ENCODE peak calls at places on chromosomes 7 and 10, in seven cellular contexts. V, D, S, N, B, G and H are unnamed samples.

GRCh38 chr7:106779877-106780276 is 85.2 kb upstream of the PIK3CG start:
- DNase-seq in V (no peak), D (no peak), S (no peak), N (no peak), B (no peak), G (no peak), H (no peak)

GRCh38 chr10:63987212-63987611 is 466.0 kb downstream of the REEP3 start:
- DNase-seq in V (no peak), D (no peak), S (no peak), N (no peak), B (no peak), G (no peak), H (no peak)

GRCh38 chr10:79116363-79116762 is 47.6 kb downstream of the ZMIZ1 start:
- DNase-seq in V (no peak), D (no peak), S (no peak), N (no peak), B (no peak), G (no peak), H (no peak)

GRCh38 chr10:3217301-3217700 is 44.7 kb upstream of the PITRM1 start:
- DNase-seq in V (no peak), D (no peak), S (no peak), N (no peak), B (no peak), G (no peak), H (no peak)

GRCh38 chr10:75770634-75771081 is 339.2 kb downstream of the LRMDA start:
- DNase-seq in V (no peak), D (no peak), S (no peak), N (no peak), B (no peak), G (no peak), H (no peak)

GRCh38 chr7:121107923-121108498 is 119.5 kb downstream of the CPED1 start:
- DNase-seq in V (no peak), D (no peak), S (peak), N (no peak), B (peak), G (peak), H (peak)

GRCh38 chr7:20241491-20242261 is 24.5 kb upstream of the MACC1 start:
- DNase-seq in V (no peak), D (no peak), S (no peak), N (no peak), B (peak), G (peak), H (no peak)

GRCh38 chr7:105975770-105976428 is 12.8 kb downstream of the CDHR3 start:
- DNase-seq in V (no peak), D (no peak), S (no peak), N (no peak), B (peak), G (no peak), H (no peak)

GRCh38 chr10:5887029-5887428 is 2.7 kb downstream of the ANKRD16 start:
- DNase-seq in V (no peak), D (no peak), S (no peak), N (no peak), B (no peak), G (no peak), H (no peak)

GRCh38 chr10:76717141-76717540 is 920.5 kb downstream of the KCNMA1 start:
- DNase-seq in V (no peak), D (no peak), S (no peak), N (no peak), B (no peak), G (no peak), H (no peak)

GRCh38 chr10:485776-486572 is 203.5 kb downstream of the DIP2C start:
- DNase-seq in V (no peak), D (no peak), S (no peak), N (no peak), B (no peak), G (no peak), H (no peak)

GRCh38 chr7:150642926-150643325 is 10.7 kb upstream of the GIMAP6 start:
- DNase-seq in V (no peak), D (no peak), S (no peak), N (no peak), B (no peak), G (no peak), H (no peak)

GRCh38 chr7:155375337-155376277 is 77.9 kb downstream of the INSIG1 start:
- DNase-seq in V (no peak), D (no peak), S (no peak), N (no peak), B (no peak), G (no peak), H (no peak)

GRCh38 chr10:85420501-85421191 is 945.9 kb downstream of the GRID1 start:
- DNase-seq in V (no peak), D (no peak), S (no peak), N (no peak), B (peak), G (no peak), H (no peak)

GRCh38 chr10:132814469-132814856 is 28.5 kb upstream of the NKX6-2 start:
- DNase-seq in V (no peak), D (no peak), S (no peak), N (no peak), B (no peak), G (no peak), H (no peak)

GRCh38 chr7:51350195-51350896 is 33.7 kb upstream of the COBL start:
- DNase-seq in V (no peak), D (no peak), S (no peak), N (no peak), B (peak), G (no peak), H (no peak)